ENCODE peak calls at places on chromosomes 7 and 10, in eight cellular contexts. T is RWPE1; I is activated CD8-positive, alpha-beta memory T cell treated with anti-CD3 and anti-CD28 coated beads for 48 hours; B is amniotic stem cell; K is WERI-Rb-1; U is fibroblast of pulmonary artery; D is ELR; X is CD8-positive, alpha-beta memory T cell. C is an unnamed sample.

GRCh38 chr10:77513783-77514331 is 123.8 kb downstream of the KCNMA1 start:
- DNase-seq in T (peak; percentile 88), I (no peak), B (peak; percentile 89), K (no peak), U (peak; percentile 70), D (peak; percentile 93), X (no peak), C (no peak)

GRCh38 chr10:75191821-75192568 is 18.6 kb upstream of the VDAC2 start:
- DNase-seq in T (peak; percentile 85), I (no peak), B (peak; percentile 88), K (no peak), U (peak; percentile 96), D (peak; percentile 92), X (no peak), C (peak; percentile 73)

GRCh38 chr10:58352956-58353610 is 18.3 kb downstream of the UBE2D1 start:
- DNase-seq in T (no peak), I (no peak), B (no peak), K (no peak), U (no peak), D (no peak), X (no peak), C (no peak)

GRCh38 chr7:47091141-47091540 is 490.8 kb downstream of the TNS3 start:
- DNase-seq in T (no peak), I (no peak), B (no peak), K (no peak), U (peak; percentile 19), D (no peak), X (no peak), C (peak; percentile 28)

GRCh38 chr7:142485617-142486226 is 227.9 kb upstream of the PRSS58 start:
- DNase-seq in T (no peak), I (no peak), B (no peak), K (peak; percentile 47), U (peak; percentile 13), D (peak; percentile 14), X (no peak), C (no peak)

GRCh38 chr7:130891254-130892094 is 157.5 kb upstream of the KLF14 start:
- DNase-seq in T (peak; percentile 53), I (no peak), B (peak; percentile 90), K (no peak), U (peak; percentile 94), D (peak; percentile 92), X (no peak), C (peak; percentile 78)

GRCh38 chr10:71708301-71708703 is 11.3 kb downstream of the C10orf105 start:
- DNase-seq in T (peak; percentile 37), I (no peak), B (no peak), K (peak; percentile 83), U (peak; percentile 42), D (peak; percentile 36), X (peak; percentile 61), C (no peak)

GRCh38 chr10:114768394-114768786 is 53.2 kb upstream of the FHIP2A start:
- DNase-seq in T (no peak), I (no peak), B (no peak), K (no peak), U (no peak), D (no peak), X (no peak), C (no peak)

GRCh38 chr7:32164341-32164996 is 94.3 kb upstream of the PDE1C start:
- DNase-seq in T (peak; percentile 67), I (no peak), B (peak; percentile 51), K (peak; percentile 48), U (peak; percentile 66), D (peak; percentile 83), X (no peak), C (peak; percentile 44)

GRCh38 chr10:36301539-36301938 is 659.4 kb upstream of the FZD8 start:
- DNase-seq in T (no peak), I (no peak), B (no peak), K (no peak), U (no peak), D (no peak), X (no peak), C (no peak)

GRCh38 chr7:149736478-149737360 is 36.7 kb downstream of the ZNF467 start:
- DNase-seq in T (no peak), I (no peak), B (no peak), K (no peak), U (no peak), D (no peak), X (no peak), C (no peak)

GRCh38 chr10:106175760-106176377 is 988.6 kb downstream of the SORCS1 start:
- DNase-seq in T (peak; percentile 18), I (no peak), B (peak; percentile 7), K (no peak), U (peak; percentile 65), D (peak; percentile 25), X (no peak), C (no peak)

C was measured in non-pigmented ciliary epithelial cell.